ENCODE peak calls at places on chromosomes 6 and 20, in five cellular contexts. W is RWPE1, P is heart right ventricle, L is mucosa of gallbladder, I is activated B cell treated with CpG ODN at 0.5 μM for 24 hours. Y is an unnamed sample.

GRCh38 chr20:2798095-2798805 is 2.2 kb downstream of the CPXM1 start:
- DNase-seq in I (no peak), W (no peak), P (no peak), L (no peak), Y (no peak)

GRCh38 chr6:20998748-20999448 is 464.6 kb downstream of the CDKAL1 start:
- DNase-seq in I (no peak), L (no peak), W (no peak), P (no peak), Y (no peak)

GRCh38 chr6:139060332-139060731 is 31.8 kb downstream of the ABRACL start:
- DNase-seq in I (no peak), P (no peak), W (peak; percentile 12), L (no peak), Y (no peak)

GRCh38 chr6:45314146-45314545 is 14.0 kb upstream of the RUNX2 start:
- DNase-seq in P (no peak), W (no peak), I (no peak), L (no peak), Y (no peak)

GRCh38 chr20:46700481-46700880 is 9.0 kb upstream of the SLC2A10 start:
- DNase-seq in I (no peak), L (no peak), P (no peak), W (no peak), Y (no peak)

GRCh38 chr20:6882911-6883310 is 115.4 kb downstream of the BMP2 start:
- DNase-seq in L (no peak), I (no peak), W (peak; percentile 82), P (no peak), Y (no peak)

GRCh38 chr6:32974541-32975308 is 6.3 kb downstream of the BRD2 start:
- DNase-seq in P (no peak), L (no peak), W (no peak), I (no peak), Y (no peak)

GRCh38 chr20:44756956-44757355 is 11.3 kb downstream of the KCNK15 start:
- DNase-seq in W (no peak), P (no peak), I (no peak), L (no peak), Y (no peak)

GRCh38 chr20:23445596-23446217 is 6.2 kb downstream of the CSTL1 start:
- DNase-seq in I (no peak), P (no peak), W (peak; percentile 48), L (no peak), Y (no peak)

GRCh38 chr20:5843054-5843731 is 93.0 kb downstream of the SHLD1 start:
- DNase-seq in W (no peak), P (no peak), I (no peak), L (no peak), Y (no peak)

GRCh38 chr6:118509009-118509617 is 39.0 kb upstream of the PLN start:
- DNase-seq in P (peak; percentile 43), L (no peak), I (no peak), W (peak; percentile 12), Y (no peak)

GRCh38 chr6:160818934-160819333 is 116.9 kb downstream of the PLG start:
- DNase-seq in I (no peak), W (no peak), L (no peak), P (no peak), Y (no peak)

GRCh38 chr20:15760217-15760567 is 813.1 kb downstream of the KIF16B start:
- DNase-seq in I (no peak), W (no peak), P (no peak), L (no peak), Y (no peak)

GRCh38 chr20:57156050-57156770 is 110.2 kb downstream of the BMP7 start:
- DNase-seq in P (no peak), I (no peak), W (no peak), L (no peak), Y (no peak)

GRCh38 chr6:16684896-16685554 is 76.2 kb downstream of the ATXN1 start:
- DNase-seq in W (peak; percentile 59), I (peak; percentile 45), L (no peak), P (no peak), Y (no peak)

GRCh38 chr6:13541496-13541895 is 32.9 kb upstream of the SIRT5 start:
- DNase-seq in W (no peak), P (no peak), L (no peak), I (no peak), Y (no peak)